ENCODE peak calls at places on chromosomes 3 and 15, in four cellular contexts. N is left ventricle myocardium inferior; L is CD8-positive, alpha-beta T cell; R is A549. W is an unnamed sample. For H3K4me1, the result is how much of the 10 kb centered on the place peaks cover.

GRCh38 chr15:31463521-31464102 is 137.0 kb downstream of the KLF13 start:
- DNase-seq in N (no peak), L (no peak), R (no peak), W (no peak)

GRCh38 chr15:80562846-80563245 is 132.3 kb upstream of the ABHD17C start:
- DNase-seq in N (no peak), L (no peak), R (no peak), W (no peak)

GRCh38 chr3:59884409-59884808 is 834.6 kb upstream of the CFAP20DC start:
- DNase-seq in N (no peak), L (no peak), R (no peak), W (no peak)

GRCh38 chr3:138945646-138946553 is 1.0 kb downstream of the FOXL2 start:
- DNase-seq in N (no peak), L (no peak), R (peak), W (no peak)

GRCh38 chr3:10259798-10260197 is 11.5 kb downstream of the TATDN2 start:
- DNase-seq in N (no peak), L (no peak), R (no peak), W (no peak)

GRCh38 chr3:66931286-66931685 is 66.8 kb upstream of the KBTBD8 start:
- DNase-seq in N (no peak), L (no peak), R (no peak), W (no peak)

GRCh38 chr15:71708741-71709140 is 101.6 kb upstream of the NR2E3 start:
- DNase-seq in N (no peak), L (no peak), R (no peak), W (no peak)

GRCh38 chr3:20080956-20081554 is 40.8 kb downstream of the KAT2B start:
- DNase-seq in N (peak), L (peak), R (peak), W (peak)

GRCh38 chr3:143963946-143964345 is 7.7 kb upstream of the DIPK2A start:
- DNase-seq in N (no peak), L (no peak), R (no peak), W (no peak)

GRCh38 chr3:149270180-149270579 is 48.6 kb upstream of the CP start:
- DNase-seq in N (no peak), L (no peak), R (no peak), W (no peak)

GRCh38 chr3:139120336-139120971 is 75.8 kb upstream of the PRR23C start:
- DNase-seq in N (no peak), L (no peak), R (peak), W (no peak)

GRCh38 chr15:88982304-88982945 is 69.2 kb upstream of the MFGE8 start:
- DNase-seq in N (peak), L (no peak), R (peak), W (no peak)

GRCh38 chr15:101568304-101568703 is 78.8 kb upstream of the PCSK6 start:
- DNase-seq in N (no peak), L (no peak), R (no peak), W (no peak)

GRCh38 chr3:160464321-160464720 is 14.7 kb upstream of the TRIM59 start:
- DNase-seq in N (no peak), L (no peak), R (no peak), W (no peak)

GRCh38 chr15:78915341-78916087 is 29.3 kb downstream of the CTSH start:
- DNase-seq in N (peak), L (no peak), R (no peak), W (peak)

GRCh38 chr15:42138411-42138810 is 18.0 kb downstream of the PLA2G4F start:
- DNase-seq in N (no peak), L (no peak), R (no peak), W (no peak)

GRCh38 chr15:28191832-28192231 is 92.7 kb upstream of the OCA2 start:
- DNase-seq in N (peak), L (no peak), R (peak), W (no peak)

GRCh38 chr3:168582503-168582902 is 486.8 kb upstream of the GOLIM4 start:
- DNase-seq in N (no peak), L (no peak), R (no peak), W (no peak)

GRCh38 chr3:170802164-170803151 is 67.5 kb downstream of the RPL22L1 start:
- DNase-seq in N (no peak), L (no peak), R (no peak), W (peak)

GRCh38 chr3:27673701-27674100 is 48.4 kb downstream of the EOMES start:
- DNase-seq in N (no peak), L (no peak), R (no peak), W (no peak)

GRCh38 chr3:171813897-171814460 is 3.7 kb upstream of the PLD1 start:
- DNase-seq in N (no peak), L (no peak), R (no peak), W (no peak)

GRCh38 chr3:135231646-135232625 is 436.9 kb downstream of the EPHB1 start:
- DNase-seq in N (no peak), L (no peak), R (no peak), W (no peak)

GRCh38 chr15:52795464-52796227 is 5.5 kb upstream of the ONECUT1 start:
- DNase-seq in N (no peak), L (no peak), R (no peak), W (no peak)

GRCh38 chr15:98804057-98804380 is 155.7 kb downstream of the IGF1R start:
- DNase-seq in N (no peak), L (no peak), R (peak), W (no peak)

GRCh38 chr3:56976666-56977560 is 83.6 kb upstream of the SPATA12 start:
- DNase-seq in N (no peak), L (no peak), R (no peak), W (no peak)

DNA sequence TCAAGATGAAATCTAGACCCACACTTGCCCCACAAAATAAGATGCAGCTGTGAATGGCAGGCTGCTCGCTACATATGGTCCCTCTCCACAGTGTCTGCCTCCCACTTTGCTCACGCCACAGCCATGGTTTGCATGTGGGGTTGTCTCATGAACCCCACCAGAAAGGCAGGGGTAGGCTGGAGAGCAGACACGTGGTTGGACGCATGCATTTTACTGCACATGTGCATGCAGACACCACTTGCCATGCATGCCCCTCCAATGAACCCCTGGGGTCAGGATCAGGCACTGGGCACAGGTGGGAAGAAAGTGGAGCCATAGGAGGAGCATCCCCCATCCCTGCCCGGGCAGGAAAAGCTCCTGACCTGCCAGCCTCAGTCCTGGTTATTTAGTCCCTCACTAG is 20.7 kb downstream of the SCN5A start:
- DNase-seq in N (no peak), L (no peak), R (no peak), W (no peak)
- H3K4me1 ChIP-seq in N (under half), L (under half), R (under half), W (under half)

DNA sequence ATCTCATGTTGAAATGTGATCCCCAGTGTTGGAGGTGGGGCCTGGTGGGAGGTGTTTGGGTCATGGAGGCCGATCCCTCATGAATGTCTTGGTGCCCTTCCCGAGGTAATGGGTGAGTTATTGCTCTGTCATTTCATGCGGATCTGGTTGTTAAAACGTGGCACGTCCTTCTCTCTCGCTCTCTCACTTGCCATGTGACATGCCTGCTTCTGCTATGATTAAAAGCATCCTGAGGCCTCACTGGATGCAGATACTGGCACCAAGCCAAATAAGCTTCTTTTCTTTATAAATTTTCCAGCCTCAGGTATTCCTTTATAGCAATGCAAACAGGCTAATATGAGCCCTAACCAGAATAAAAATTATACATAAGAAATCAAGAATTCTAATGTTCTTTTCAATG is 31.7 kb upstream of the HACD2 start:
- DNase-seq in N (no peak), L (no peak), R (no peak), W (no peak)
- H3K27ac ChIP-seq in N (no peak), L (no peak), R (no peak), W (no peak)

GRCh38 chr3:80682951-80683350 is 915.2 kb upstream of the ROBO1 start:
- DNase-seq in N (no peak), L (no peak), R (no peak), W (no peak)

DNA sequence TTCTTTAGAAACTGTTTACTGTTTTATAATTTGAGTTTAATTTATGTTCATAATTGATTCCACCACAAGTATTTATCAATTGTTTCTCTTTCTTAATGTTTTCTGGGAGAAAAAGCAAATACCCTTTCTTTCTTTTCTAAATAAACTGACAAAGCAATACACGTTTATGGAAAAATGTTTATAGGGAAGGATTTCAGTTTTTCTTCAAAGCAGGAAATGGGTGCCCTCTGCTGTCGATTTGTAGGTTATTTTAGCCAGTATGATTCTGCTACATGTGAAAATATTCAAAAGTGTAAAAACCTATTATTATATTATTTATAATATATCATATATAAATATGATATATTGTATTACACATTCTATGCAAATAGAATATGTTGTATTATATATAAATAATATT is 921.0 kb upstream of the ROBO1 start:
- DNase-seq in N (no peak), L (no peak), R (peak), W (no peak)
- TF ChIP-seq CTCF in N (peak), L (no peak), R (peak), W (peak)

DNA sequence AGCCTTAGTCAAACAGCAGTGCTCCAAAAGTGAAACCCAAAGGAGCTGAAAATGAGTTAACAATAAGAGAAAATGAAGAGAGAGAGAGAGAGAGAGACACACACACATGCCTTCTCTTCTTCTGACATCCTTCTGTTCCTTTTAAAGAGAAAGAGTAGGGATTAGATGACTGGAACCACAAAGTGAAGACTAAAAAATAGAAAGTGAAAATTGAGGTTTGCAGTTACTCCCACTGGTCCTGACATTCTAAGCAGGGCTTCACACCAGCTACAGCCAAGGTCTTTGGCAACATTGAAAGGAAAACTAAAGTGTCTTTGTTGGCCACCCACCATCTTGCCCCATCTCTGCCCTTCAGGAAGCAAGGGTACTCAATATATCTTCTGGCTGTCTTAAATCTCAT is 59.2 kb downstream of the USP50 start:
- DNase-seq in N (no peak), L (no peak), R (no peak), W (no peak)
- H3K4me1 ChIP-seq in N (under half), L (under half), R (under half), W (under half)

DNA sequence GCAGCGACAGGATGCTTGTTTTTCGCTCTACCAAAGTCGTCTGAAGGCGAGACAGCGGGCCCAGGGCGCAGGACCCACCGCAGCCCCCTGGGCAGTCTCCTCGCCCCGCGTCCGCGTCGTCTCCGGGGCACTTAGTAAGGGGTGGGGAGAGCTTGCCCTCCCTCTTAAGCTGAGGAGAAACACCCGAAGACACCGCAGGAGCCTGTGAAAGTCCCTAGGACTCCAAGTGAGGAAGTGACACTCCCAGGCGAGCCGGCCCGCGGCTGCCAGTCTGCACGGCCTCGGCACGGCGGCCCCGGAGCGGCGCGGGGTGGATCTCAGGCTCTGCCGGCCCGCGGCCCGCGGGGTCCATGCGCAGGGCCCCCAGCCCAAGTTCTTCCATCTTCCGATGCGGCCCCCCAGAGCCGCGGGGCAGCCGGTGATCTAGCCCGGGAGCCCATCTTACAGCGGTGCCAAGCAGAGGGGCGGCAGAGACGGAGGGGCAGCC is 262 bp downstream of the ARHGAP31 start:
- DNase-seq in N (peak), L (peak), R (peak), W (no peak)
- H3K27ac ChIP-seq in N (peak), L (peak), R (peak), W (no peak)

GRCh38 chr3:116288480-116288879 is 156.8 kb downstream of the LSAMP start:
- DNase-seq in N (no peak), L (no peak), R (no peak), W (no peak)
- TF ChIP-seq CTCF in N (no peak), L (no peak), R (no peak), W (no peak)

GRCh38 chr15:40338921-40339620 is 1.7 kb downstream of the CCDC9B start:
- DNase-seq in N (peak), L (no peak), R (peak), W (peak)

GRCh38 chr15:40340740-40341400 is at the start of gene CCDC9B:
- DNase-seq in N (peak), L (no peak), R (peak), W (peak)

GRCh38 chr15:40338041-40338657 is 2.6 kb downstream of the CCDC9B start:
- DNase-seq in N (peak), L (peak), R (peak), W (no peak)

GRCh38 chr15:40340038-40340739 is 550 bp downstream of the CCDC9B start:
- DNase-seq in N (peak), L (no peak), R (peak), W (peak)

GRCh38 chr15:40339621-40339945 is 1.2 kb downstream of the CCDC9B start:
- DNase-seq in N (no peak), L (no peak), R (peak), W (no peak)
- H3K4me1 ChIP-seq in N (half or more), L (under half), R (under half), W (under half)

DNA sequence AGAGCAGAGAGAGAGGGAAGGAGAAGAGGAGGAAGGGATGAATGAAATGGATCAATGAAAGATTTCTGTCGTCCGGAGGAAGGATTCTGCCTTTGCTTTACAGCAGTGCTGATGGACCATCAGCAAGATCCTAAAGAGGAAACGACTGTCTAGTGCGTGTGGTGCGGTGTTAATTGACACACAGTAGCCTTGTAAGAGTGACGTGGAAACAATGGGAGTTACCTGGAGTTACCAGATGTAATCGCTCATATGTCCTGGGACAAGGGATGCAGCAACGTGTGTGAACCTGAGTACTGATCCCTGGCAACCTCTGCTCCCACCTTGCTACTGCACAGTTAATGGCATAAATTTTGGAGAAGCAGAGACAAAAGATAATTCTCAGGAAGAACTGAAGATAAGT is 62.6 kb upstream of the TPRG1 start:
- DNase-seq in N (no peak), L (no peak), R (no peak), W (no peak)
- H3K27ac ChIP-seq in N (no peak), L (no peak), R (no peak), W (no peak)

W was measured in foreskin keratinocyte.